ENCODE peak calls at places on chromosomes 7 and 10, in four cellular contexts. B is H1, J is H9, H is IMR-90. T is an unnamed sample.

GRCh38 chr7:93997868-93998267 is 6.3 kb downstream of the BET1 start:
- DNase-seq in H (no peak), J (no peak), B (no peak), T (peak)

GRCh38 chr7:77714195-77714594 is 17.9 kb downstream of the RSBN1L start:
- DNase-seq in J (no peak), H (no peak), B (no peak), T (no peak)

GRCh38 chr10:74822583-74823089 is 3.8 kb upstream of the KAT6B start:
- DNase-seq in J (no peak), H (peak), B (no peak), T (no peak)

GRCh38 chr10:17023386-17024298 is 106.0 kb downstream of the CUBN start:
- DNase-seq in J (peak), H (peak), B (no peak), T (peak)

GRCh38 chr10:127044191-127044590 is 139.0 kb downstream of the DOCK1 start:
- DNase-seq in H (no peak), J (no peak), B (no peak), T (no peak)

GRCh38 chr10:25017661-25018060 is 1.2 kb downstream of the THNSL1 start:
- DNase-seq in H (no peak), J (no peak), B (no peak), T (no peak)

GRCh38 chr10:11746883-11747539 is 4.8 kb downstream of the ECHDC3 start:
- DNase-seq in J (no peak), B (no peak), H (no peak), T (no peak)

GRCh38 chr10:63767512-63767911 is 246.3 kb downstream of the REEP3 start:
- DNase-seq in J (no peak), H (peak), B (no peak), T (no peak)

GRCh38 chr7:96118449-96119001 is 203.4 kb downstream of the SLC25A13 start:
- DNase-seq in H (no peak), B (no peak), J (peak), T (peak)

GRCh38 chr10:48211777-48212176 is 62.7 kb downstream of the FRMPD2 start:
- DNase-seq in H (no peak), J (no peak), B (no peak), T (no peak)

GRCh38 chr10:73159038-73159648 is 8.7 kb downstream of the ECD start:
- DNase-seq in B (peak), J (peak), H (peak), T (peak)

GRCh38 chr10:124168991-124169826 is 75.8 kb upstream of the CHST15 start:
- DNase-seq in J (peak), B (no peak), H (no peak), T (no peak)

GRCh38 chr7:100942038-100942774 is 7.1 kb upstream of the MUC3A start:
- DNase-seq in B (no peak), H (no peak), J (no peak), T (no peak)

GRCh38 chr7:157905740-157906461 is 569.1 kb downstream of the DNAJB6 start:
- DNase-seq in J (peak), B (peak), H (no peak), T (peak)

GRCh38 chr7:123770378-123770777 is 21.6 kb upstream of the WASL start:
- DNase-seq in H (no peak), B (no peak), J (no peak), T (no peak)

GRCh38 chr7:105788356-105788755 is 88.0 kb downstream of the ATXN7L1 start:
- DNase-seq in B (no peak), H (no peak), J (no peak), T (no peak)

GRCh38 chr7:139914306-139914747 is 85.3 kb downstream of the TBXAS1 start:
- DNase-seq in H (peak), B (no peak), J (no peak), T (no peak)

GRCh38 chr10:87575851-87576250 is 71.2 kb downstream of the MINPP1 start:
- DNase-seq in J (no peak), H (no peak), B (no peak), T (no peak)

GRCh38 chr7:142770720-142771352 is at the start of gene PRSS2:
- DNase-seq in B (no peak), J (no peak), H (no peak), T (peak)
- H4K5ac ChIP-seq in B (no peak), J (no peak), H (no peak), T (no peak)

GRCh38 chr10:89463846-89464537 is 49.6 kb downstream of the IFIT5 start:
- DNase-seq in H (no peak), J (no peak), B (no peak), T (peak)

GRCh38 chr10:89458760-89459159 is 44.4 kb downstream of the IFIT5 start:
- DNase-seq in B (no peak), H (peak), J (no peak), T (no peak)

GRCh38 chr10:89454561-89455347 is 40.4 kb downstream of the IFIT5 start:
- DNase-seq in B (no peak), H (peak), J (no peak), T (no peak)

GRCh38 chr10:89458289-89458688 is 43.9 kb downstream of the IFIT5 start:
- DNase-seq in B (no peak), J (no peak), H (peak), T (no peak)
- H4K8ac ChIP-seq in B (no peak), J (no peak), H (peak), T (no peak)

DNA sequence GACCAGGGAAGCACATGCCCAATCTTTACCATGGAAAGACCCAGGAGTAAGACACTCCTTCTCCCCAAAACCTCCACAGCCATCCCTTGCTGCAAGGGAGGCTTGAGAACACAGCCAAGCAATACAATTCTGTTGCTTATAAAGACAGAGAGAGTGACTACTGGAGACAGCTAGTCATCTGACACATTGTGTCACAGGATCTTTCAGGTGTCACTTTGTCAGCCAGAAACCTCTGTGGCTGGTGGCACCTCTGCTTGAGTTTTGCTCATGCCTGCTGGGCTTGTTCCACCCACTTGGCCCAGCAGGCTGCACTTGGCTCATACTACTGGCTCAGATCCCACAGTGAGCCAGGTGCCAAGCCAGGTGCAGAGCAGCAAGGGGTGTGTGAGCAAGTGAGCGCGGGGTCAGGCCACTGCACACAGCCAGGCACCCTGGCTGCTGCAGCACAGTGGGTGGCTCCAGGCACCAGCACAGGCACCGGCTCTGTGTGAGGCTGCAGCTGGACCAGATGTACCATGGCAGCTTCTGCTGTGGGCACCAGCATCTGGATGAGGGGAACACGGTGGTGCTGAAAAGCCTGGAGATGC is 12.4 kb upstream of the PRLHR start:
- DNase-seq in H (no peak), B (no peak), J (no peak), T (no peak)
- H2BK120ac ChIP-seq in H (no peak), B (no peak), J (no peak), T (no peak)

GRCh38 chr7:155670521-155670920 is 26.1 kb downstream of the RBM33 start:
- DNase-seq in J (no peak), B (no peak), H (no peak), T (no peak)

GRCh38 chr7:155665079-155665956 is 20.9 kb downstream of the RBM33 start:
- DNase-seq in B (no peak), J (no peak), H (no peak), T (no peak)

GRCh38 chr7:155665957-155666287 is 21.5 kb downstream of the RBM33 start:
- DNase-seq in J (no peak), B (no peak), H (peak), T (no peak)

GRCh38 chr7:155669717-155670505 is 25.4 kb downstream of the RBM33 start:
- DNase-seq in J (peak), B (peak), H (peak), T (peak)

DNA sequence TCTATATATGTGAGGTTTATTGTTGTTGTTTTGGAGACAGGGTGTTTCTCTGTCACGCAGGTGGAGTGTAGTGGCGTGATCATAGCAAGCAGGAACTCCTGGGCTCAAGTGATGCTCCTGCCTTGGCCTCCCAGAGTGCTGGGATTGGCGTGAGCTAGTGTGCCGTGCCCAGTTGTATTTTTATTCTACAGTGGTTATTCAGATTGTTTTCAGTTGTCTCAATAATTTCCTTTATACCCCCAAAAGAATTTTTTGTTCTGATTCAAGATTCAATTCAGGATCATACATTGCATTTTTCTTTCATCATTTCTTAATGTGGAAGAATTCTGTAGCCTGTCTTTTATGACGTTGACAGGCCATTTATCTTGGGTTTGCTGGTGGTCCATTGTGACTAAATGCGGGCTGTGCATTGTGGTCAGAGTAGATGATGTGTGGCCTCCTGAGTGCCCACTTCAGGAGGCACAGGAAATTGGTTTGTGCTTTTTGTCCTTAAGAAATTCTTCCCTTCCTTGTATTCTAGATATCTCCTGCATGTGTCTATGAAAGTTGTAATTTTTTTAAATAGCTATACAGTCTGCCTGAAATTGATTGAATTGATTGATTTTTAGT is 22.9 kb downstream of the RBM33 start:
- DNase-seq in J (no peak), B (no peak), H (no peak), T (no peak)
- H4K5ac ChIP-seq in J (no peak), B (no peak), H (no peak), T (no peak)

DNA sequence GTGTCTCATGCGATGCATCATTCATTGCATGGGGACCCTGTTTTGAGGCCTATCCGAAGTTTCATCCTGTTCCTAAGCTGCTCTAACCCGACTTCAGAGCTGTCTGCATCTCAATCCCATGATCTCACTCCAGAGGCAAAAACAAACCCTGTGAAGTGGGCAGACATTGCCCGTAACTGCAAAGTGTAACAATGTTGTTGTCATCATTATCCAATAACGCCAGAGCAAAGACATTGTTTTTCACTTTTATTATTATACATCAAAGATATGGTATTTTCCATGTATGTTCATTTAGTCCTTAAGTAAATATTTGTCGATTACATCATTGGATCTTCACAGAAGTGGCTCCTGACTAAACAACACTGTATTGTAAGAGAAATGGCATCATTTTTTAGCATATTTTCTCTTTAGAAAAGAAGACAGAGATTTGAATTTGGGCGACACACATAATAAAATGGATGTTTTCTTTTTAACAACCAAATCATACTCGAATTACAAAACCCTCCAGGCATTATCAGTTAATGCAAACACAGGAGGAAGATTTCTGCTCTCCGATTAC is 246.6 kb downstream of the KLF6 start:
- DNase-seq in H (no peak), B (no peak), J (no peak), T (peak)
- H4K8ac ChIP-seq in H (peak), B (no peak), J (no peak), T (no peak)

GRCh38 chr10:76297787-76298281 is 866.4 kb downstream of the LRMDA start:
- DNase-seq in H (no peak), J (no peak), B (no peak), T (no peak)
- H2BK120ac ChIP-seq in H (no peak), J (no peak), B (no peak), T (no peak)

GRCh38 chr7:20513897-20514296 is 101.6 kb upstream of the ABCB5 start:
- DNase-seq in H (no peak), J (no peak), B (no peak), T (no peak)
- H4K5ac ChIP-seq in H (no peak), J (no peak), B (no peak), T (no peak)

GRCh38 chr10:37700886-37701780 is 156.3 kb downstream of the ZNF248 start:
- DNase-seq in B (peak), J (no peak), H (no peak), T (no peak)
- H4K8ac ChIP-seq in B (peak), J (no peak), H (no peak), T (no peak)

GRCh38 chr7:138027100-138027499 is 25.2 kb upstream of the CREB3L2 start:
- DNase-seq in H (no peak), B (no peak), J (no peak), T (peak)

GRCh38 chr7:138029941-138030340 is 28.1 kb upstream of the CREB3L2 start:
- DNase-seq in B (no peak), J (no peak), H (no peak), T (peak)

GRCh38 chr7:138032186-138032585 is 30.3 kb upstream of the CREB3L2 start:
- DNase-seq in H (no peak), J (no peak), B (no peak), T (no peak)

GRCh38 chr7:138030679-138031351 is 28.9 kb upstream of the CREB3L2 start:
- DNase-seq in J (no peak), H (no peak), B (no peak), T (no peak)

DNA sequence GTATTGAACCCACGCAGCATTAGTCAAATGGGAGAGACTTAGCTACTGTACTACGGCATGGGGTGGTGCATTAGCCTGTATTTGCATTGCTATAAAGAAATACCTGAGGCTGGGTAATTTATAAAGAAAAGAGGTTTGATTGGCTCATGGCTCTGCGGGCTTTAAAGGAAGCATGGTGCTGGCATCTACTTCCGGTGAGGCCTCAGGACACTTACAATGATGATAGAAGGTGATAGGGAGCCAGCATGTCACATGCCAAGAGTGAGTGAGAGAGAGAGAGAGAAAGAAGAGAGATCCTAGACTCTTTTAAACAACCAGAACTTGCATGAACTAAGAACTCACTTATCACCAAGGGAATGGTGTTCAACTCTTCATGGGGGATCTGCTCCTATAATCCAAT is 27.2 kb upstream of the CREB3L2 start:
- DNase-seq in B (no peak), J (no peak), H (no peak), T (peak)
- H2BK120ac ChIP-seq in B (peak), J (no peak), H (no peak), T (peak)

GRCh38 chr7:149760538-149760937 is 12.8 kb downstream of the ZNF467 start:
- DNase-seq in H (no peak), B (no peak), J (no peak), T (no peak)

GRCh38 chr7:149759111-149759510 is 14.3 kb downstream of the ZNF467 start:
- DNase-seq in H (no peak), B (no peak), J (no peak), T (no peak)

GRCh38 chr7:149763563-149764240 is 9.7 kb downstream of the ZNF467 start:
- DNase-seq in J (no peak), B (peak), H (no peak), T (no peak)

GRCh38 chr7:149762610-149763009 is 10.8 kb downstream of the ZNF467 start:
- DNase-seq in J (no peak), H (no peak), B (no peak), T (no peak)

GRCh38 chr7:149761307-149761706 is 12.1 kb downstream of the ZNF467 start:
- DNase-seq in B (no peak), J (no peak), H (no peak), T (no peak)
- H4K5ac ChIP-seq in B (no peak), J (no peak), H (no peak), T (no peak)

T was measured in mesendoderm.